ENCODE peak calls at places on chromosomes 2 and 18, in five cellular contexts. One of them, this sample, is unnamed.

GRCh38 chr2:174336403-174337336 is 1.9 kb downstream of the SP9 start:
- DNase-seq in CD4-positive, CD25-positive, alpha-beta regulatory T cell: no peak
- DNase-seq in GM03348: peak; percentile 47
- DNase-seq in NCI-H1092 treated with DMSO at 0.1 percent for 48 hours: peak; percentile 62
- DNase-seq in M059J: peak; percentile 57
- DNase-seq in this sample: peak; percentile 61

GRCh38 chr2:217291259-217291658 is 431.4 kb upstream of the TNP1 start:
- DNase-seq in CD4-positive, CD25-positive, alpha-beta regulatory T cell: no peak
- DNase-seq in GM03348: no peak
- DNase-seq in NCI-H1092 treated with DMSO at 0.1 percent for 48 hours: no peak
- DNase-seq in M059J: peak; percentile 81
- DNase-seq in this sample: peak; percentile 13

GRCh38 chr2:122164964-122165363 is 409.5 kb downstream of the TSN start:
- DNase-seq in CD4-positive, CD25-positive, alpha-beta regulatory T cell: no peak
- DNase-seq in GM03348: no peak
- DNase-seq in NCI-H1092 treated with DMSO at 0.1 percent for 48 hours: no peak
- DNase-seq in M059J: no peak
- DNase-seq in this sample: no peak

GRCh38 chr2:216819766-216820165 is 40.1 kb downstream of the TNP1 start:
- DNase-seq in CD4-positive, CD25-positive, alpha-beta regulatory T cell: no peak
- DNase-seq in GM03348: no peak
- DNase-seq in NCI-H1092 treated with DMSO at 0.1 percent for 48 hours: no peak
- DNase-seq in M059J: no peak
- DNase-seq in this sample: no peak

GRCh38 chr18:65057439-65058083 is 693.3 kb upstream of the CDH7 start:
- DNase-seq in CD4-positive, CD25-positive, alpha-beta regulatory T cell: no peak
- DNase-seq in GM03348: no peak
- DNase-seq in NCI-H1092 treated with DMSO at 0.1 percent for 48 hours: no peak
- DNase-seq in M059J: no peak
- DNase-seq in this sample: no peak

GRCh38 chr2:75064691-75065396 is 106.4 kb downstream of the POLE4 start:
- DNase-seq in CD4-positive, CD25-positive, alpha-beta regulatory T cell: no peak
- DNase-seq in GM03348: peak; percentile 66
- DNase-seq in NCI-H1092 treated with DMSO at 0.1 percent for 48 hours: no peak
- DNase-seq in M059J: peak; percentile 37
- DNase-seq in this sample: peak; percentile 66

GRCh38 chr2:36367497-36368353 is 12.1 kb downstream of the CRIM1 start:
- DNase-seq in CD4-positive, CD25-positive, alpha-beta regulatory T cell: no peak
- DNase-seq in GM03348: peak; percentile 39
- DNase-seq in NCI-H1092 treated with DMSO at 0.1 percent for 48 hours: no peak
- DNase-seq in M059J: peak; percentile 56
- DNase-seq in this sample: no peak

GRCh38 chr2:14543284-14543683 is 89.2 kb upstream of the LRATD1 start:
- DNase-seq in CD4-positive, CD25-positive, alpha-beta regulatory T cell: no peak
- DNase-seq in GM03348: no peak
- DNase-seq in NCI-H1092 treated with DMSO at 0.1 percent for 48 hours: peak; percentile 57
- DNase-seq in M059J: peak; percentile 37
- DNase-seq in this sample: no peak

GRCh38 chr2:74077636-74078035 is 70.1 kb downstream of the BOLA3 start:
- DNase-seq in CD4-positive, CD25-positive, alpha-beta regulatory T cell: no peak
- DNase-seq in GM03348: no peak
- DNase-seq in NCI-H1092 treated with DMSO at 0.1 percent for 48 hours: no peak
- DNase-seq in M059J: no peak
- DNase-seq in this sample: no peak

This sample was measured in ELR.